ENCODE peak calls at places on chromosomes 5 and 9, in four cellular contexts. One of them, this sample, is unnamed.
A peak's percentile ranks its signal among the peaks of the same experiment; 100 is the strongest.

GRCh38 chr5:80054682-80055081 is 19.5 kb downstream of the THBS4 start:
- DNase-seq in Calu3: no peak
- DNase-seq in GM13977: no peak
- DNase-seq in activated B cell treated with CpG ODN at 0.5 μM for 24 hours: no peak
- DNase-seq in this sample: no peak

GRCh38 chr9:79193001-79193400 is 378.8 kb upstream of the TLE4 start:
- DNase-seq in Calu3: no peak
- DNase-seq in GM13977: no peak
- DNase-seq in activated B cell treated with CpG ODN at 0.5 μM for 24 hours: no peak
- DNase-seq in this sample: no peak

GRCh38 chr5:110956913-110957813 is 114.3 kb upstream of the TSLP start:
- DNase-seq in Calu3: no peak
- DNase-seq in GM13977: no peak
- DNase-seq in activated B cell treated with CpG ODN at 0.5 μM for 24 hours: no peak
- DNase-seq in this sample: no peak

GRCh38 chr5:37859805-37860204 is 20.0 kb upstream of the GDNF start:
- DNase-seq in Calu3: no peak
- DNase-seq in GM13977: peak; percentile 69
- DNase-seq in activated B cell treated with CpG ODN at 0.5 μM for 24 hours: no peak
- DNase-seq in this sample: no peak

GRCh38 chr9:97487880-97488279 is 13.6 kb upstream of the TMOD1 start:
- DNase-seq in Calu3: no peak
- DNase-seq in GM13977: no peak
- DNase-seq in activated B cell treated with CpG ODN at 0.5 μM for 24 hours: no peak
- DNase-seq in this sample: no peak

GRCh38 chr5:91225848-91226686 is 157.1 kb downstream of the ARRDC3 start:
- DNase-seq in Calu3: peak; percentile 74
- DNase-seq in GM13977: peak; percentile 32
- DNase-seq in activated B cell treated with CpG ODN at 0.5 μM for 24 hours: peak; percentile 22
- DNase-seq in this sample: no peak

GRCh38 chr5:181160-181559 is 10.1 kb upstream of the LRRC14B start:
- DNase-seq in Calu3: no peak
- DNase-seq in GM13977: no peak
- DNase-seq in activated B cell treated with CpG ODN at 0.5 μM for 24 hours: no peak
- DNase-seq in this sample: no peak

GRCh38 chr9:87557996-87558395 is 60.3 kb downstream of the DAPK1 start:
- DNase-seq in Calu3: no peak
- DNase-seq in GM13977: no peak
- DNase-seq in activated B cell treated with CpG ODN at 0.5 μM for 24 hours: no peak
- DNase-seq in this sample: no peak

GRCh38 chr5:138596105-138596987 is 21.1 kb upstream of the HSPA9 start:
- DNase-seq in Calu3: no peak
- DNase-seq in GM13977: no peak
- DNase-seq in activated B cell treated with CpG ODN at 0.5 μM for 24 hours: no peak
- DNase-seq in this sample: no peak

GRCh38 chr9:71096431-71097108 is 24.9 kb downstream of the TRPM3 start:
- DNase-seq in Calu3: no peak
- DNase-seq in GM13977: no peak
- DNase-seq in activated B cell treated with CpG ODN at 0.5 μM for 24 hours: no peak
- DNase-seq in this sample: no peak

GRCh38 chr5:142982821-142983200 is 212.6 kb downstream of the ARHGAP26 start:
- DNase-seq in Calu3: peak; percentile 37
- DNase-seq in GM13977: no peak
- DNase-seq in activated B cell treated with CpG ODN at 0.5 μM for 24 hours: no peak
- DNase-seq in this sample: no peak

GRCh38 chr9:103942652-103943051 is 151.5 kb upstream of the SMC2 start:
- DNase-seq in Calu3: no peak
- DNase-seq in GM13977: no peak
- DNase-seq in activated B cell treated with CpG ODN at 0.5 μM for 24 hours: no peak
- DNase-seq in this sample: no peak

GRCh38 chr5:165448773-165449172 is 1943.4 kb downstream of the MAT2B start:
- DNase-seq in Calu3: no peak
- DNase-seq in GM13977: no peak
- DNase-seq in activated B cell treated with CpG ODN at 0.5 μM for 24 hours: no peak
- DNase-seq in this sample: no peak

GRCh38 chr9:97741947-97742346 is 44.8 kb upstream of the XPA start:
- DNase-seq in Calu3: no peak
- DNase-seq in GM13977: no peak
- DNase-seq in activated B cell treated with CpG ODN at 0.5 μM for 24 hours: no peak
- DNase-seq in this sample: no peak

GRCh38 chr5:98904786-98905185 is 24.0 kb downstream of the CHD1 start:
- DNase-seq in Calu3: peak; percentile 46
- DNase-seq in GM13977: no peak
- DNase-seq in activated B cell treated with CpG ODN at 0.5 μM for 24 hours: no peak
- DNase-seq in this sample: no peak

GRCh38 chr9:84940294-84940693 is 270.8 kb downstream of the NTRK2 start:
- DNase-seq in Calu3: no peak
- DNase-seq in GM13977: no peak
- DNase-seq in activated B cell treated with CpG ODN at 0.5 μM for 24 hours: no peak
- DNase-seq in this sample: no peak

GRCh38 chr9:112333639-112334318 is 360 bp upstream of the PTBP3 start:
- DNase-seq in Calu3: peak; percentile 90
- DNase-seq in GM13977: peak; percentile 97
- DNase-seq in activated B cell treated with CpG ODN at 0.5 μM for 24 hours: peak; percentile 85
- DNase-seq in this sample: peak; percentile 100
- TF ChIP-seq CTCF in Calu3: peak; percentile 20
- TF ChIP-seq CTCF in GM13977: peak; percentile 67
- TF ChIP-seq CTCF in activated B cell treated with CpG ODN at 0.5 μM for 24 hours: no peak
- TF ChIP-seq CTCF in this sample: peak; percentile 52

DNA sequence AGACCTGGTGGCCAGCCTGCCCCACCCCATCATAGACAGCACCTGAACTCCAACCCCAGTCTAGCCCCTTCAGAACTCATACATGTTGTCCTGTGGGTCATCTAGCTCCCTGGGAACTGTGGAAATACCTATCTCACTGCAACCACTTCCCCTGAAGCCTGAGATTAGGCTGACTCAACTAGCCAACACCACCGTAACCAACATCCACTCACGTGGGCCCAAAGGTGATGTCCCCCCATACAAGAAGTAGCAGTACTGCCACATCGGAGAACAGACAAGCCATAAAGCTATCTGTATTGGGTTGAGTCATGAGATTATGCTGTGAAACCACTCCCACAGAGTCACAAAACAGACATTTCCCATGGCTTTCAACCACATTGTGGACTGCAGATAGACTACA is 46.6 kb downstream of the OSMR start:
- DNase-seq in Calu3: no peak
- DNase-seq in GM13977: no peak
- DNase-seq in activated B cell treated with CpG ODN at 0.5 μM for 24 hours: no peak
- DNase-seq in this sample: no peak
- TF ChIP-seq CTCF in Calu3: no peak
- TF ChIP-seq CTCF in GM13977: no peak
- TF ChIP-seq CTCF in activated B cell treated with CpG ODN at 0.5 μM for 24 hours: no peak
- TF ChIP-seq CTCF in this sample: no peak

DNA sequence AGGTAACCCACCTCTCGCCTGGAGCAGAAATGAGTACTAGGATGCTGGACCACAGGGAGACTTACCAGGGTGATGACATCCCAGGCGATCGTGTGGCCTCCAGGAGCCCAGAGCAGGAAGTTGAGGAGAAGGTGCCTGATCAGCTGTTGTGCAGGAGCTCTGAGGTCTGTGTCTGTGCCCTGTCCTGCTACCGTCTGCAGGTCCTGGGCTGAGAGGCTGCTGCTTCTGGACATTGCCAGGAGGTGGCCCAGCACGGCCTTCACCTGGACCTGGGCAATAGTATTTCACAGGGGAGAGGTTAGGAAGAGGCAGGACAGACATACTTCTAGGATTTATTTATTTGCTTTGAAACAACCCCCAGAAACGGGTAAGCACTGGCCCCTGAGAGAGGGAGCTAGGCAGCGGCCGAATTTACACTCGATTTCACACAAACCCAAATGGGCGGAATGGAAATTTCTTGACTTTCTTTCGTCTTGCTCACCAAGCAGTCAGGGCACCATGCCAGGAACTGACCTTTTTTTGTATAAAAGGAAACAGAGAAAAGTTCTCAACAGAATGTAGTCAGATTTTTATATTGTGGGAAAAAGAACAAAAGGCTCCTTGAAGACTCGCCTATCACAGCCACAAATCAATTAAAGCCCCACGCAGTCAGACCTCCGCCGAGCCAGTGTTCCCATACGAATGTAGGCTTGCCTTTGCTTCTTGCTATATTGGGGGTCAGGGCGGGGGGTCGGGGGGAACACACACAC is 210.3 kb downstream of the FANCC start:
- DNase-seq in Calu3: no peak
- DNase-seq in GM13977: no peak
- DNase-seq in activated B cell treated with CpG ODN at 0.5 μM for 24 hours: no peak
- DNase-seq in this sample: no peak
- TF ChIP-seq CTCF in Calu3: no peak
- TF ChIP-seq CTCF in GM13977: no peak
- TF ChIP-seq CTCF in activated B cell treated with CpG ODN at 0.5 μM for 24 hours: no peak
- TF ChIP-seq CTCF in this sample: no peak

DNA sequence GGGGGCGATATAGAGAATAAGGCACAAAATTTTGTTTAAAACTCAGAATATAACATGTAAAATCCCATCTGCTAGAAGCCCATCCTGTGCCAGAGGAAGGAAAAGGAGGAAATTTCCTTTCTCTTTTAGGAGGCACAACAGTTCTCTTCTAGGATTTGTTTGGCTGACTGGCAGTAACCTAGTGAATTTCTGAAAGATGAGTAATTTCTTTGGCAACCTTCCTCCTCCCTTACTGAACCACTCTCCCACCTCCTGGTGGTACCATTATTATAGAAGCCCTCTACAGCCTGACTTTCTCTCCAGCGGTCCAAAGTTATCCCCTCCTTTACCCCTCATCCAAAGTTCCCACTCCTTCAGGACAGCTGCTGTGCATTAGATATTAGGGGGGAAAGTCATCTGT is 18.3 kb downstream of the MOCS2 start:
- DNase-seq in Calu3: no peak
- DNase-seq in GM13977: no peak
- DNase-seq in activated B cell treated with CpG ODN at 0.5 μM for 24 hours: no peak
- DNase-seq in this sample: no peak
- TF ChIP-seq CTCF in Calu3: no peak
- TF ChIP-seq CTCF in GM13977: no peak
- TF ChIP-seq CTCF in activated B cell treated with CpG ODN at 0.5 μM for 24 hours: no peak
- TF ChIP-seq CTCF in this sample: no peak

GRCh38 chr9:113851860-113852259 is 24.2 kb upstream of the ZNF618 start:
- DNase-seq in Calu3: no peak
- DNase-seq in GM13977: no peak
- DNase-seq in activated B cell treated with CpG ODN at 0.5 μM for 24 hours: no peak
- DNase-seq in this sample: no peak

GRCh38 chr9:113857875-113858274 is 18.2 kb upstream of the ZNF618 start:
- DNase-seq in Calu3: no peak
- DNase-seq in GM13977: no peak
- DNase-seq in activated B cell treated with CpG ODN at 0.5 μM for 24 hours: no peak
- DNase-seq in this sample: peak; percentile 36

GRCh38 chr9:113851359-113851758 is 24.8 kb upstream of the ZNF618 start:
- DNase-seq in Calu3: peak; percentile 8
- DNase-seq in GM13977: no peak
- DNase-seq in activated B cell treated with CpG ODN at 0.5 μM for 24 hours: no peak
- DNase-seq in this sample: no peak

GRCh38 chr9:113854310-113854709 is 21.8 kb upstream of the ZNF618 start:
- DNase-seq in Calu3: no peak
- DNase-seq in GM13977: no peak
- DNase-seq in activated B cell treated with CpG ODN at 0.5 μM for 24 hours: no peak
- DNase-seq in this sample: no peak

GRCh38 chr9:113853333-113853732 is 22.8 kb upstream of the ZNF618 start:
- DNase-seq in Calu3: peak; percentile 26
- DNase-seq in GM13977: no peak
- DNase-seq in activated B cell treated with CpG ODN at 0.5 μM for 24 hours: no peak
- DNase-seq in this sample: no peak
- TF ChIP-seq CTCF in Calu3: peak; percentile 36
- TF ChIP-seq CTCF in GM13977: peak; percentile 44
- TF ChIP-seq CTCF in activated B cell treated with CpG ODN at 0.5 μM for 24 hours: no peak
- TF ChIP-seq CTCF in this sample: peak; percentile 21

GRCh38 chr5:140633081-140633471 is at the start of gene CD14:
- DNase-seq in Calu3: peak; percentile 66
- DNase-seq in GM13977: peak; percentile 15
- DNase-seq in activated B cell treated with CpG ODN at 0.5 μM for 24 hours: no peak
- DNase-seq in this sample: no peak
- TF ChIP-seq CTCF in Calu3: no peak
- TF ChIP-seq CTCF in GM13977: no peak
- TF ChIP-seq CTCF in activated B cell treated with CpG ODN at 0.5 μM for 24 hours: no peak
- TF ChIP-seq CTCF in this sample: peak; percentile 9

GRCh38 chr5:24635217-24635616 is 9.6 kb downstream of the CDH10 start:
- DNase-seq in Calu3: no peak
- DNase-seq in GM13977: no peak
- DNase-seq in activated B cell treated with CpG ODN at 0.5 μM for 24 hours: no peak
- DNase-seq in this sample: no peak

GRCh38 chr5:24630925-24631324 is 13.9 kb downstream of the CDH10 start:
- DNase-seq in Calu3: no peak
- DNase-seq in GM13977: no peak
- DNase-seq in activated B cell treated with CpG ODN at 0.5 μM for 24 hours: no peak
- DNase-seq in this sample: no peak

GRCh38 chr5:24629798-24630197 is 15.0 kb downstream of the CDH10 start:
- DNase-seq in Calu3: no peak
- DNase-seq in GM13977: no peak
- DNase-seq in activated B cell treated with CpG ODN at 0.5 μM for 24 hours: no peak
- DNase-seq in this sample: no peak

DNA sequence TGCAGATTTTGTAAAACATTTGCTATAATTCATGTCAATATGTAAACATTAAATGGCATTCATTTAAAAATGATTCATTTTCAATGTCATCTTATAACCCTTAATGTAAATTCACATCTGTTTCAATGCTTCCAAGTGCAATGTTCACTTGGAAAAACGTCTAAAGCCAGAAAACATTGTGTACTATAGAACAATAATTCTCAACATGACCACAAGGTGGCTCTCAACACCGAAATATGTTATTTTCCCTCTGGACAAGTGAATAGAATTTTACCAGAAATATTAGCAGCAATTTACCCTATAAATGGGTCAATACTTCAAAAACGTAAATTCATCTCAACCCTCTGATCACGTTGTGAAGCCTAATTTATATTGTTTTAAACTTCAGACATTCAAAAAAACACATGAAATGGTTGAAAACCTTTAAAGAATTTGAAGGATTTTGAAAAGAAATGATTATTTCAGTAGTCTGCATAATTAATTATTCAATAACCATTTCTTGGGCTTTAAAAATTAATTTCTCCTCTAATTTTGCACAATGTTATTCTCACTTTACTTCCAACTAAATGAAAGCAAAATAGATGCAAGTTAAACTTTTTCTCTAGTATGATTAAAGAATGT is 11.0 kb downstream of the CDH10 start:
- DNase-seq in Calu3: peak; percentile 35
- DNase-seq in GM13977: peak; percentile 8
- DNase-seq in activated B cell treated with CpG ODN at 0.5 μM for 24 hours: no peak
- DNase-seq in this sample: no peak
- TF ChIP-seq CTCF in Calu3: peak; percentile 17
- TF ChIP-seq CTCF in GM13977: peak; percentile 67
- TF ChIP-seq CTCF in activated B cell treated with CpG ODN at 0.5 μM for 24 hours: peak; percentile 40
- TF ChIP-seq CTCF in this sample: peak; percentile 56

DNA sequence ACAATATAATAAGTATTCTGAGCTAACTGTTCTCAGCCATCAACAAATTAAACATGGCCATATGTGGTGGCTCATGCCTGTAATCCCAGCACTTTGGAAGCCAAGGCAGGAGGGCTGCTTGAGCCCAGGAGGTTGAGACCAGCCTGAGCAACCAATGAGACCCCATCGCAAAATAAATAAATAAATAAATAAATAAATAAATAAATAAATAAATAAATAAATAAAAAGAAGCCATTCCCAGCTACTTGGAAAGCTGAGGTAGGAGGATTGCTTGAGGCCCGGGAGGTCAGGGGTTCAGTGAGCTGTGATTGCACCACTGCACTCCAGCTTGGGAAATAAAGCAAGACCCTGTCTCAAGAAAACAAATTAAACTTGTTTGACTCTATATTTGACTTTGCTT is 1256.4 kb downstream of the EFNA5 start:
- DNase-seq in Calu3: no peak
- DNase-seq in GM13977: no peak
- DNase-seq in activated B cell treated with CpG ODN at 0.5 μM for 24 hours: no peak
- DNase-seq in this sample: no peak
- TF ChIP-seq CTCF in Calu3: no peak
- TF ChIP-seq CTCF in GM13977: no peak
- TF ChIP-seq CTCF in activated B cell treated with CpG ODN at 0.5 μM for 24 hours: no peak
- TF ChIP-seq CTCF in this sample: no peak